ENCODE peak calls at places on chromosomes 7 and 10, in ten cellular contexts. I, C, V, K, R, P, T, M, G and Z are unnamed samples.

GRCh38 chr10:130141460-130141859 is 5.3 kb downstream of the GLRX3 start:
- DNase-seq in I (no peak), C (no peak), V (peak; percentile 10), K (no peak), R (no peak), P (no peak), T (no peak), M (peak; percentile 36), G (no peak), Z (no peak)

GRCh38 chr10:113060221-113061053 is 110.4 kb downstream of the TCF7L2 start:
- DNase-seq in I (no peak), C (peak; percentile 80), V (peak; percentile 63), K (no peak), R (no peak), P (peak; percentile 73), T (peak; percentile 49), M (no peak), G (no peak), Z (no peak)

GRCh38 chr7:130435455-130435854 is 5.4 kb downstream of the CEP41 start:
- DNase-seq in I (no peak), C (no peak), V (no peak), K (no peak), R (no peak), P (no peak), T (no peak), M (no peak), G (no peak), Z (no peak)

GRCh38 chr7:128030999-128031681 is at the start of gene LRRC4:
- DNase-seq in I (peak; percentile 35), C (no peak), V (peak; percentile 83), K (peak; percentile 43), R (no peak), P (peak; percentile 79), T (peak; percentile 45), M (peak; percentile 43), G (peak; percentile 72), Z (no peak)

GRCh38 chr7:82507365-82507975 is 63.9 kb upstream of the CACNA2D1 start:
- DNase-seq in I (no peak), C (no peak), V (no peak), K (no peak), R (no peak), P (no peak), T (no peak), M (no peak), G (no peak), Z (no peak)

GRCh38 chr7:22140597-22140996 is 194.9 kb upstream of the CDCA7L start:
- DNase-seq in I (no peak), C (no peak), V (no peak), K (no peak), R (no peak), P (no peak), T (no peak), M (no peak), G (peak; percentile 69), Z (no peak)

GRCh38 chr7:152574892-152575511 is 100.9 kb downstream of the XRCC2 start:
- DNase-seq in I (no peak), C (no peak), V (no peak), K (no peak), R (no peak), P (no peak), T (no peak), M (no peak), G (no peak), Z (no peak)

GRCh38 chr7:52501696-52502095 is 533.7 kb upstream of the POM121L12 start:
- DNase-seq in I (no peak), C (no peak), V (no peak), K (no peak), R (no peak), P (no peak), T (no peak), M (no peak), G (no peak), Z (no peak)

GRCh38 chr7:26399309-26399610 is 107.6 kb downstream of the SNX10 start:
- DNase-seq in I (no peak), C (peak; percentile 52), V (peak; percentile 55), K (peak; percentile 52), R (no peak), P (peak; percentile 57), T (peak; percentile 27), M (peak; percentile 2), G (peak; percentile 49), Z (no peak)

GRCh38 chr10:103834436-103835095 is 20.8 kb downstream of the SH3PXD2A start:
- DNase-seq in I (no peak), C (no peak), V (no peak), K (no peak), R (no peak), P (no peak), T (no peak), M (no peak), G (no peak), Z (no peak)

GRCh38 chr10:103836273-103836672 is 19.1 kb downstream of the SH3PXD2A start:
- DNase-seq in I (no peak), C (no peak), V (no peak), K (no peak), R (no peak), P (no peak), T (no peak), M (no peak), G (no peak), Z (no peak)

GRCh38 chr10:103836776-103837344 is 18.5 kb downstream of the SH3PXD2A start:
- DNase-seq in I (no peak), C (no peak), V (no peak), K (no peak), R (peak; percentile 60), P (no peak), T (no peak), M (no peak), G (peak; percentile 53), Z (no peak)

GRCh38 chr10:103833731-103834365 is 21.5 kb downstream of the SH3PXD2A start:
- DNase-seq in I (peak; percentile 64), C (peak; percentile 79), V (peak; percentile 36), K (peak; percentile 62), R (no peak), P (peak; percentile 75), T (no peak), M (no peak), G (no peak), Z (no peak)

GRCh38 chr10:103835121-103836045 is 20.0 kb downstream of the SH3PXD2A start:
- DNase-seq in I (peak; percentile 80), C (peak; percentile 84), V (peak; percentile 74), K (no peak), R (peak; percentile 93), P (peak; percentile 78), T (no peak), M (peak; percentile 87), G (no peak), Z (no peak)
- H3K27ac ChIP-seq in I (peak overlapping the region; percentile 23), C (no peak overlapping the region), V (no peak overlapping the region), K (peak overlapping the region; percentile 16), R (peak overlapping the region; percentile 15), P (peak overlapping the region; percentile 75), T (no peak overlapping the region), M (no peak overlapping the region), G (peak overlapping the region; percentile 93), Z (no peak overlapping the region)

DNA sequence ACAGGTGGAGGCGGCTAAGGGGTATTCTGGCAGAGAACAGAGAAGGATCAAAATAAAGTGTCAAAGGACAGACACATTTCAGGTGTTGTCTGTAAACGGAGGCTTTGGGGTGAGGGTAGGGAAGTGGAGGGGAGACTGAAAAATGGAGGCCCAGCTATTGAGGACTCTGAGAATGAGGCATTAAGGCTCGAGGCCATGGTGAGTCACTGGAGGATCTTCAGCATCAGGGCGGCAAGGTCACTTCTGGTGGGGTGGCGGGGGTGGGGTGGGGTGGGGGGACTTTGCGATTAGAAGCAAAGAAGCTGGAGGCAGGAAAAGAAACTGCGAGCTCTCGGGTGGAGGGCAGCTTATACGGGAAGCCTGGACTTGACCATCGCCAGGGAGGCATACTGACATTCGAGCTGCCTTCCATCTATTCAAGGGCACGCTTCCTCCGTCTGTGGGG is 58.4 kb upstream of the PCGF5 start:
- DNase-seq in I (no peak), C (no peak), V (peak; percentile 72), K (no peak), R (no peak), P (no peak), T (no peak), M (peak; percentile 46), G (no peak), Z (no peak)
- H3K27ac ChIP-seq in I (peak overlapping the region; percentile 92), C (peak overlapping the region; percentile 97), V (peak overlapping the region; percentile 70), K (peak overlapping the region; percentile 69), R (peak overlapping the region; percentile 96), P (peak overlapping the region; percentile 92), T (peak overlapping the region; percentile 97), M (peak overlapping the region; percentile 65), G (no peak overlapping the region), Z (no peak overlapping the region)

DNA sequence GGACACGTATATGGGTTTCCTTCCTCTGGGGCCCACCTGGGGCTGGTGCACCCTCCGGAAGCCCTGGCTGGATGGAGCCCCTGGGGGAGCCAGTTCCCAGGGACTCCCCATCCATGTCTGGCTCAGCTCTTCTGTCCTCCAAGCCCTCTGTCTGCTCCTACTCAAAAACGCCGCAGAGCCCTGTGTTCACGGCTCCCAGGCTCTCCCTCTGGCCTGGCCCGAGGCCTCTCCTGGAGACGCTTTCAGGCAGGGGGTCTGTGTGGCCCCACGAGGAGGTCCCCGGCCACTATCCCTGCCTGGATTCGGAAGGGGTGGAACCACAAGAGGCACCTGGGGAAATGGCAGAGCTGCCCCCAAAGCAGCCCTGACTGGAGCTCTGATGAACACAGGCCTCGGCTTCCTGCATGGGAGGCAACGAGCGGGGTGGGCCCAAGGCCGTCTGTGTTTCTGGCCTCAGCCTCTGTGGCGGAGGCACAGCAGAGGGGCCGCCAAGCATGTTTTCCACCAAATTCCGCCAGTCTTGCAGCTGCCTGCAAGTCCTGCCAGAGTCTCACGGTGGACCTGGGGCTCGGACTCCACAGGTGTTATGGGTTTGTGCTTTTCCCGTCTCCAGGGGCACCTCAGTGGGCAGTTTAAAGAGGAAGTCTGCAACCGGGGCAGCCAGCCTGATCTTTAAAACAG is 22.6 kb upstream of the INPP5A start:
- DNase-seq in I (peak; percentile 75), C (no peak), V (no peak), K (peak; percentile 19), R (peak; percentile 71), P (peak; percentile 62), T (no peak), M (no peak), G (no peak), Z (no peak)
- H3K27ac ChIP-seq in I (peak overlapping the region; percentile 51), C (no peak overlapping the region), V (no peak overlapping the region), K (no peak overlapping the region), R (no peak overlapping the region), P (peak overlapping the region; percentile 97), T (no peak overlapping the region), M (no peak overlapping the region), G (peak overlapping the region; percentile 75), Z (no peak overlapping the region)

GRCh38 chr10:92240289-92241157 is 50.4 kb downstream of the CPEB3 start:
- DNase-seq in I (peak; percentile 51), C (peak; percentile 61), V (peak; percentile 84), K (peak; percentile 64), R (no peak), P (no peak), T (peak; percentile 64), M (peak; percentile 70), G (peak; percentile 79), Z (no peak)

GRCh38 chr10:92241158-92241500 is 49.7 kb downstream of the CPEB3 start:
- DNase-seq in I (no peak), C (no peak), V (peak; percentile 52), K (no peak), R (no peak), P (no peak), T (no peak), M (peak; percentile 9), G (peak; percentile 67), Z (no peak)

GRCh38 chr10:92238586-92239098 is 52.2 kb downstream of the CPEB3 start:
- DNase-seq in I (peak; percentile 33), C (no peak), V (peak; percentile 92), K (peak; percentile 71), R (no peak), P (no peak), T (no peak), M (peak; percentile 43), G (no peak), Z (no peak)

GRCh38 chr10:92239185-92239599 is 51.7 kb downstream of the CPEB3 start:
- DNase-seq in I (no peak), C (no peak), V (no peak), K (no peak), R (no peak), P (no peak), T (no peak), M (no peak), G (peak; percentile 38), Z (no peak)

GRCh38 chr10:92239600-92240288 is 51.1 kb downstream of the CPEB3 start:
- DNase-seq in I (peak; percentile 61), C (peak; percentile 67), V (peak; percentile 69), K (peak; percentile 47), R (peak; percentile 74), P (peak; percentile 82), T (peak; percentile 52), M (peak; percentile 30), G (peak; percentile 61), Z (no peak)
- H3K27ac ChIP-seq in I (peak overlapping the region; percentile 89), C (no peak overlapping the region), V (peak overlapping the region; percentile 61), K (peak overlapping the region; percentile 92), R (peak overlapping the region; percentile 70), P (peak overlapping the region; percentile 85), T (peak overlapping the region; percentile 93), M (no peak overlapping the region), G (peak overlapping the region; percentile 97), Z (no peak overlapping the region)